ENCODE peak calls at places on chromosome 10, in four cellular contexts. One of them, this sample, is unnamed.

GRCh38 chr10:114822771-114823463 is 1.3 kb downstream of the FHIP2A start:
- DNase-seq in WTC11: no peak
- DNase-seq in K562: no peak
- DNase-seq in GM12878: no peak
- DNase-seq in this sample: peak

GRCh38 chr10:93115661-93116383 is 42.1 kb downstream of the CYP26A1 start:
- DNase-seq in GM12878: peak
- DNase-seq in K562: peak
- DNase-seq in WTC11: peak
- DNase-seq in this sample: peak

GRCh38 chr10:70761031-70761601 is 24.1 kb downstream of the TBATA start:
- DNase-seq in WTC11: peak
- DNase-seq in GM12878: no peak
- DNase-seq in K562: no peak
- DNase-seq in this sample: no peak

GRCh38 chr10:23100331-23101030 is 5.1 kb downstream of the MSRB2 start:
- DNase-seq in K562: peak
- DNase-seq in GM12878: no peak
- DNase-seq in WTC11: no peak
- DNase-seq in this sample: no peak

GRCh38 chr10:45602836-45603235 is 69.7 kb downstream of the ZFAND4 start:
- DNase-seq in K562: no peak
- DNase-seq in WTC11: no peak
- DNase-seq in GM12878: no peak
- DNase-seq in this sample: no peak

GRCh38 chr10:72315611-72316385 is 38.9 kb downstream of the DNAJB12 start:
- DNase-seq in WTC11: no peak
- DNase-seq in GM12878: no peak
- DNase-seq in K562: no peak
- DNase-seq in this sample: no peak

GRCh38 chr10:5450605-5451384 is 38.4 kb downstream of the NET1 start:
- DNase-seq in GM12878: no peak
- DNase-seq in WTC11: no peak
- DNase-seq in K562: no peak
- DNase-seq in this sample: no peak

GRCh38 chr10:129455625-129456024 is 11.4 kb upstream of the MGMT start:
- DNase-seq in WTC11: no peak
- DNase-seq in GM12878: no peak
- DNase-seq in K562: no peak
- DNase-seq in this sample: no peak

GRCh38 chr10:33260403-33261239 is 73.8 kb downstream of the NRP1 start:
- DNase-seq in K562: no peak
- DNase-seq in GM12878: no peak
- DNase-seq in WTC11: no peak
- DNase-seq in this sample: no peak

GRCh38 chr10:96041146-96041545 is 2.2 kb upstream of the CCNJ start:
- DNase-seq in K562: no peak
- DNase-seq in GM12878: no peak
- DNase-seq in WTC11: no peak
- DNase-seq in this sample: no peak

GRCh38 chr10:101285093-101285463 is 55.8 kb upstream of the LBX1 start:
- DNase-seq in GM12878: no peak
- DNase-seq in WTC11: no peak
- DNase-seq in K562: no peak
- DNase-seq in this sample: no peak

GRCh38 chr10:55183993-55184392 is 383.0 kb upstream of the PCDH15 start:
- DNase-seq in K562: no peak
- DNase-seq in WTC11: no peak
- DNase-seq in GM12878: no peak
- DNase-seq in this sample: no peak

GRCh38 chr10:77637986-77638765 is 568 bp upstream of the KCNMA1 start:
- DNase-seq in WTC11: peak
- DNase-seq in K562: no peak
- DNase-seq in GM12878: no peak
- DNase-seq in this sample: no peak

GRCh38 chr10:49550563-49550962 is 11.6 kb upstream of the ERCC6 start:
- DNase-seq in K562: no peak
- DNase-seq in WTC11: no peak
- DNase-seq in GM12878: no peak
- DNase-seq in this sample: no peak

GRCh38 chr10:17617031-17617911 is at the start of gene HACD1:
- DNase-seq in GM12878: no peak
- DNase-seq in WTC11: peak
- DNase-seq in K562: peak
- DNase-seq in this sample: peak

GRCh38 chr10:30368065-30368718 is 19.1 kb upstream of the MTPAP start:
- DNase-seq in WTC11: no peak
- DNase-seq in K562: no peak
- DNase-seq in GM12878: no peak
- DNase-seq in this sample: no peak

GRCh38 chr10:125209591-125210373 is 49.4 kb upstream of the CTBP2 start:
- DNase-seq in WTC11: no peak
- DNase-seq in GM12878: no peak
- DNase-seq in K562: no peak
- DNase-seq in this sample: no peak

GRCh38 chr10:125060486-125060850 is 99.9 kb downstream of the CTBP2 start:
- DNase-seq in WTC11: no peak
- DNase-seq in GM12878: no peak
- DNase-seq in K562: no peak
- DNase-seq in this sample: no peak

GRCh38 chr10:103881420-103882284 is 26.3 kb upstream of the SH3PXD2A start:
- DNase-seq in WTC11: no peak
- DNase-seq in K562: no peak
- DNase-seq in GM12878: no peak
- DNase-seq in this sample: no peak

GRCh38 chr10:34908472-34908871 is 93.4 kb upstream of the PARD3 start:
- DNase-seq in GM12878: no peak
- DNase-seq in K562: no peak
- DNase-seq in WTC11: no peak
- DNase-seq in this sample: no peak

GRCh38 chr10:132452216-132452650 is 55.2 kb downstream of the PWWP2B start:
- DNase-seq in WTC11: no peak
- DNase-seq in K562: no peak
- DNase-seq in GM12878: no peak
- DNase-seq in this sample: no peak

GRCh38 chr10:7184660-7185366 is 226.0 kb downstream of the SFMBT2 start:
- DNase-seq in GM12878: peak
- DNase-seq in K562: no peak
- DNase-seq in WTC11: no peak
- DNase-seq in this sample: no peak

GRCh38 chr10:112374724-112375541 is 1.0 kb downstream of the ACSL5 start:
- DNase-seq in K562: no peak
- DNase-seq in WTC11: no peak
- DNase-seq in GM12878: no peak
- DNase-seq in this sample: peak

GRCh38 chr10:35546824-35547225 is 58.3 kb upstream of the GJD4 start:
- DNase-seq in WTC11: no peak
- DNase-seq in K562: no peak
- DNase-seq in GM12878: no peak
- DNase-seq in this sample: peak

GRCh38 chr10:110610308-110610774 is 33.8 kb upstream of the RBM20 start:
- DNase-seq in GM12878: peak
- DNase-seq in WTC11: peak
- DNase-seq in K562: peak
- DNase-seq in this sample: peak

DNA sequence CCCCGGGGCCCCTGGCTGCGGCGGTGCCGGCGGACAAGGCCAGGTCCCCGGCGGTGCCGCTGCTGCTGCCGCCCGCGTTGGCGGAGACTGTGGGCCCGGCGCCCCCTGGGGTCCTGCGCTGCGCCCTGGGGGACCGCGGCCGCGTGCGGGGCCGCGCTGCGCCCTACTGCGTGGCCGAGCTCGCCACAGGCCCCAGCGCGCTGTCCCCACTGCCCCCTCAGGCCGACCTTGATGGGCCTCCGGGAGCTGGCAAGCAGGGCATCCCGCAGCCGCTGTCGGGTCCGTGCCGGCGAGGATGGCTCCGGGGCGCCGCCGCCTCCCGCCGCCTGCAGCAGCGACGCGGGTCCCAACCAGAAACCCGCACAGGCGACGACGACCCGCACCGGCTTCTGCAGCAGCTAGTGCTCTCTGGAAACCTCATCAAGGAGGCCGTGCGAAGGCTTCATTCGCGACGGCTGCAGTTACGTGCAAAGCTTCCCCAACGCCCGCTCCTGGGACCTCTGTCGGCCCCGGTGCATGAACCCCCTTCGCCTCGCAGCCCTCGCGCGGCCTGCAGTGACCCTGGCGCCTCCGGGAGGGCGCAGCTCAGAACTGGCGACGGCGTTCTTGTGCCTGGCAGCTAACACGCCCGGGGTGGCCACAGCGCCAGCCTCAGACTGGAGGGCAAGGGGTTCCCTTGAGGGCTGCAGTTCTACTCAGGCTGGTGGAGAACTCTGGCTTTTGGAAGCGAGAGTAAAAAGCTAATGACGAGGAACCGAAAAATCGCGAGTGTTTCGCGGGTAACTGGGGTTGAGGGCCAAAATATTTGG is 804 bp downstream of the FRAT1 start:
- DNase-seq in WTC11: peak
- DNase-seq in GM12878: no peak
- DNase-seq in K562: no peak
- DNase-seq in this sample: peak
- TF ChIP-seq ETV6 in WTC11: no peak
- TF ChIP-seq ETV6 in GM12878: no peak
- TF ChIP-seq ETV6 in K562: no peak
- TF ChIP-seq ETV6 in this sample: no peak

GRCh38 chr10:99605351-99605750 is 14.9 kb downstream of the SLC25A28 start:
- DNase-seq in K562: no peak
- DNase-seq in WTC11: no peak
- DNase-seq in GM12878: no peak
- DNase-seq in this sample: no peak

GRCh38 chr10:99609186-99609585 is 11.1 kb downstream of the SLC25A28 start:
- DNase-seq in GM12878: no peak
- DNase-seq in WTC11: no peak
- DNase-seq in K562: no peak
- DNase-seq in this sample: no peak

GRCh38 chr10:99598781-99599481 is 21.3 kb downstream of the SLC25A28 start:
- DNase-seq in K562: no peak
- DNase-seq in WTC11: no peak
- DNase-seq in GM12878: no peak
- DNase-seq in this sample: no peak

DNA sequence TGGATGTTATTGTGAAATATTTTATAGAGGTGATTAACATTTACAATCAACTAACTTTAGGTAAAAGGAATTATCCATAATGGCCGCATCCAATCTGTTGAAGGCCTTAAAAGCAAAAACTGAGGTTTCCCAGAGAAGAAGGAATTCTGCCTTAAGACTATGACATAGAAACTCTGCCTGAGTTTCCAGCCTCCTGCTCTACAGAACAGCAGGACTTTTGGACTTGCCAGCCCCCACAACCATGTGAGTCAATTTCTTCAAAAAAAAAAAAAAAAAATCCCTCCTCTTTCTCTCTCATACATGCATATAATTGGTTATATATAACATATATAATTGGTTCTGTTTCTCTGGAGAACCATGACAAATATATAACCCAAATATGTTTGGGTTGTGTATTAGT is 15.4 kb downstream of the SLC25A28 start:
- DNase-seq in WTC11: no peak
- DNase-seq in K562: no peak
- DNase-seq in GM12878: no peak
- DNase-seq in this sample: no peak
- TF ChIP-seq ETV6 in WTC11: no peak
- TF ChIP-seq ETV6 in K562: no peak
- TF ChIP-seq ETV6 in GM12878: no peak
- TF ChIP-seq ETV6 in this sample: no peak

GRCh38 chr10:131345691-131346090 is 34.2 kb upstream of the TCERG1L start:
- DNase-seq in K562: no peak
- DNase-seq in GM12878: no peak
- DNase-seq in WTC11: no peak
- DNase-seq in this sample: no peak

GRCh38 chr10:131346456-131346855 is 34.9 kb upstream of the TCERG1L start:
- DNase-seq in GM12878: no peak
- DNase-seq in WTC11: no peak
- DNase-seq in K562: no peak
- DNase-seq in this sample: no peak

GRCh38 chr10:131352765-131353290 is 41.3 kb upstream of the TCERG1L start:
- DNase-seq in WTC11: no peak
- DNase-seq in GM12878: no peak
- DNase-seq in K562: no peak
- DNase-seq in this sample: no peak

GRCh38 chr10:131354380-131354779 is 42.9 kb upstream of the TCERG1L start:
- DNase-seq in WTC11: no peak
- DNase-seq in GM12878: no peak
- DNase-seq in K562: peak
- DNase-seq in this sample: peak

GRCh38 chr10:131350245-131350644 is 38.7 kb upstream of the TCERG1L start:
- DNase-seq in WTC11: no peak
- DNase-seq in K562: no peak
- DNase-seq in GM12878: no peak
- DNase-seq in this sample: no peak
- TF ChIP-seq ETV6 in WTC11: no peak
- TF ChIP-seq ETV6 in K562: no peak
- TF ChIP-seq ETV6 in GM12878: no peak
- TF ChIP-seq ETV6 in this sample: no peak

GRCh38 chr10:78692071-78692470 is 376.7 kb upstream of the ZMIZ1 start:
- DNase-seq in K562: no peak
- DNase-seq in WTC11: no peak
- DNase-seq in GM12878: no peak
- DNase-seq in this sample: no peak

GRCh38 chr10:78690354-78691111 is 378.2 kb upstream of the ZMIZ1 start:
- DNase-seq in GM12878: no peak
- DNase-seq in WTC11: no peak
- DNase-seq in K562: no peak
- DNase-seq in this sample: no peak

GRCh38 chr10:78688945-78689935 is 379.5 kb upstream of the ZMIZ1 start:
- DNase-seq in K562: no peak
- DNase-seq in WTC11: no peak
- DNase-seq in GM12878: no peak
- DNase-seq in this sample: no peak

GRCh38 chr10:78688221-78688944 is 380.4 kb upstream of the ZMIZ1 start:
- DNase-seq in GM12878: no peak
- DNase-seq in WTC11: no peak
- DNase-seq in K562: no peak
- DNase-seq in this sample: no peak

GRCh38 chr10:78691301-78692030 is 377.3 kb upstream of the ZMIZ1 start:
- DNase-seq in GM12878: no peak
- DNase-seq in K562: no peak
- DNase-seq in WTC11: no peak
- DNase-seq in this sample: no peak
- TF ChIP-seq ETV6 in GM12878: no peak
- TF ChIP-seq ETV6 in K562: no peak
- TF ChIP-seq ETV6 in WTC11: no peak
- TF ChIP-seq ETV6 in this sample: no peak

GRCh38 chr10:569961-570630 is 119.4 kb downstream of the DIP2C start:
- DNase-seq in WTC11: no peak
- DNase-seq in GM12878: no peak
- DNase-seq in K562: no peak
- DNase-seq in this sample: no peak

GRCh38 chr10:568848-569247 is 120.6 kb downstream of the DIP2C start:
- DNase-seq in GM12878: no peak
- DNase-seq in WTC11: no peak
- DNase-seq in K562: no peak
- DNase-seq in this sample: no peak

GRCh38 chr10:565676-566075 is 123.8 kb downstream of the DIP2C start:
- DNase-seq in K562: no peak
- DNase-seq in GM12878: no peak
- DNase-seq in WTC11: no peak
- DNase-seq in this sample: no peak

GRCh38 chr10:566241-566885 is 123.1 kb downstream of the DIP2C start:
- DNase-seq in K562: no peak
- DNase-seq in WTC11: no peak
- DNase-seq in GM12878: no peak
- DNase-seq in this sample: no peak

GRCh38 chr10:567869-568268 is 121.6 kb downstream of the DIP2C start:
- DNase-seq in WTC11: no peak
- DNase-seq in K562: no peak
- DNase-seq in GM12878: no peak
- DNase-seq in this sample: no peak
- TF ChIP-seq ETV6 in WTC11: no peak
- TF ChIP-seq ETV6 in K562: no peak
- TF ChIP-seq ETV6 in GM12878: no peak
- TF ChIP-seq ETV6 in this sample: no peak

This sample was measured in HepG2.